ENCODE peak calls at places on chromosomes 1 and 21, in four cellular contexts. T is dorsolateral prefrontal cortex, A is foreskin fibroblast, U is A549. S is an unnamed sample.

GRCh38 chr1:54474500-54475235 is 68.5 kb upstream of the SSBP3 start:
- DNase-seq in U (no peak), T (no peak), A (no peak), S (no peak)

GRCh38 chr1:7268983-7269382 is 483.7 kb downstream of the CAMTA1 start:
- DNase-seq in T (no peak), U (no peak), A (no peak), S (no peak)

GRCh38 chr1:210783925-210784324 is 350.0 kb downstream of the KCNH1 start:
- DNase-seq in U (no peak), T (no peak), A (no peak), S (no peak)

GRCh38 chr1:29523531-29523930 is 287.2 kb downstream of the PTPRU start:
- DNase-seq in U (no peak), A (no peak), T (no peak), S (no peak)

GRCh38 chr1:51948491-51948915 is 42.0 kb downstream of the RAB3B start:
- DNase-seq in U (no peak), A (no peak), T (no peak), S (no peak)

GRCh38 chr1:214588963-214589597 is 13.9 kb upstream of the CENPF start:
- DNase-seq in U (no peak), T (no peak), A (no peak), S (peak; percentile 54)

GRCh38 chr1:58824753-58825389 is 41.0 kb upstream of the JUN start:
- DNase-seq in A (no peak), U (no peak), T (no peak), S (no peak)

GRCh38 chr1:14972107-14972506 is 181.4 kb upstream of the TMEM51 start:
- DNase-seq in A (no peak), U (no peak), T (no peak), S (no peak)

GRCh38 chr1:228891134-228892034 is 156.1 kb downstream of the RHOU start:
- DNase-seq in A (no peak), T (no peak), U (no peak), S (peak; percentile 67)

GRCh38 chr1:1137256-1138045 is 21.6 kb upstream of the C1orf159 start:
- DNase-seq in A (no peak), T (no peak), U (no peak), S (no peak)

GRCh38 chr1:195202271-195202670 is 1406.0 kb downstream of the KCNT2 start:
- DNase-seq in U (no peak), A (no peak), T (no peak), S (no peak)

GRCh38 chr1:162674018-162674608 is 41.8 kb downstream of the DDR2 start:
- DNase-seq in U (no peak), A (peak; percentile 60), T (no peak), S (peak; percentile 79)
- TF ChIP-seq CTCF in U (no peak), A (no peak), T (no peak), S (no peak)

DNA sequence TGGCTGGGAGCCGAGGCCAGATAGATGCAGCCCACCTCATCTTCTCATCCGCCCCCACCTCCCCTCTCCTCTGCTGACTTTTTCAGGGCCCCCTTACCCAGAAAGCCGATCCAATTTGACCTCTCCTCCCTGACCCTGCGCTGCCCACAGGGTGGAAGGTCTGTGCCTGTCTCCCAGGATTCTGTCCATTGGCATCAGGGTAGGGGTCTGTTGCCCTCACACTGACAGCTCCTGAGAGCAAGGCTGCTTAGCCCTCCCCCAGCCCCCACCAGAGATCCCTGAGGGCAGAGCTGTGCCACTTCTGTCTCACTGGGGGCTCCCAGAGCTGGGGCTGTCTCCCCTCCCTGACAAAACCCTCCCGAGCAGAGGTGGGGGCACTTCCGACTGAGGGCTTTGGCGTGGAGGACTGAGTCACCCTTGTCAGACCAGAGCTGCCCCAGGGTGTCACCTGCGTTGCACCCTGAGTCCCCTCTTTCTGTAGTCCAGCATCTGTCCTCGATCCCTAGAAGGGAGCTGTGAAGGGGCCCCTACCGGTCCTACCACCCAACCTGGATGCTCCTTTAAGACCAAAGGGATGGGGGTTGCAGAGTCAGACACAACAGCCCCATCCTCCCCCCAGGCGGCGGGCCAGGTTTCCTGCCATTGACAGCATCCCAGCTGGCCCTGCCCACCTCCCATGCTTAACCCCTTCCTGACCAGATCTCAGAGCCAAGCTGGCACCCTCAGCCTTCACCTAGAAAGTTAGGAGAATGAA is 2.4 kb upstream of the FAM110D start:
- DNase-seq in A (no peak), T (peak; percentile 39), U (peak; percentile 32), S (no peak)
- H3K4me3 ChIP-seq in A (no peak overlapping the region), T (peak overlapping the region; percentile 0), U (no peak overlapping the region), S (no peak overlapping the region)

DNA sequence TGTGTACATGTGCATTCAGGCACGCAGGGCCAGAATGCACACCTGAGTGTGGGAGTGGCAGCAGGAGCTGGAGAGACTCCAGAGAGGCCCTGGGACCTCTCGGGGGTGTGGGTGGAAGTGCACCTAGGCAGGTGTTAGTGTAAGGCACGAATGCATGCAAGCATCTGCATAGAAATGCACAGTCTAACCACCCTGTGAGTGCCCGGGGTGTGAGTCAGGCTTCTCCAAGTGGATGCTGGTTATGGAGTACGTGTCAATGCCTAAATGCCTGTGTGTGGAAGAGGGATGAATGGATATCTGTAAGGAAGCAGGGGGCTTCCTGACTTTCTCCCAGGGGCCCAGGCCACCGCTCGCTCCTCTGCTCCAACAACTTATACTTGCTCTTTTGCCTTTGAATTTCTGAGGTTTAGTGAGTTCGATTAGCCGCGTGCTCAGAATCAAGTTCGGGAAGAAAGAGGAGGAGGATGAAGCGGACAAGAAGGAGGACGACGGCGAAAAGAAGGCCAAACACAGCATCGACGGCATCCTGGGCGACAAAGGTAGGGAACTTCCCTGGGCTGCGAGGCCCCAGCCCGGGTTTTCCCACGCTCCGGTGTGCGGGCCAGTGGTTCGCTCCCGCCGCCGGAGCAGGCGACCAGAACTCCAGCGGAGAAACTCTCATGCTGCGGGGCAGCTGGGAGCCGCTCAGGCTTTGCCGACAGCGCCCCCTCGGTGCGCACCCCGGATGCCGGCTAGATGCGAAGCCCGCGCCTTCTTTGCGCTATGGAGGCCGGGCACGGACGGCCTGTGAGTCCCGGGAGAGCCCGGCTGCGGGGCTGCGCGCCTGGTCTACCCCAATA is 5.4 kb downstream of the PAX7 start:
- DNase-seq in T (no peak), U (no peak), A (no peak), S (peak; percentile 6)
- TF ChIP-seq CTCF in T (no peak), U (no peak), A (no peak), S (no peak)

GRCh38 chr1:204359474-204360255 is at the start of gene PLEKHA6:
- DNase-seq in T (peak; percentile 82), A (peak; percentile 24), U (no peak), S (peak; percentile 40)
- H3K4me3 ChIP-seq in T (peak within 1 kb of the TSS; percentile 69), A (peak within 1 kb of the TSS; percentile 24), U (no peak within 1 kb of the TSS), S (no peak within 1 kb of the TSS)

GRCh38 chr21:32173106-32173755 is 105.6 kb downstream of the MIS18A start:
- DNase-seq in T (no peak), A (no peak), U (no peak), S (no peak)
- TF ChIP-seq CTCF in T (no peak), A (no peak), U (no peak), S (no peak)

DNA sequence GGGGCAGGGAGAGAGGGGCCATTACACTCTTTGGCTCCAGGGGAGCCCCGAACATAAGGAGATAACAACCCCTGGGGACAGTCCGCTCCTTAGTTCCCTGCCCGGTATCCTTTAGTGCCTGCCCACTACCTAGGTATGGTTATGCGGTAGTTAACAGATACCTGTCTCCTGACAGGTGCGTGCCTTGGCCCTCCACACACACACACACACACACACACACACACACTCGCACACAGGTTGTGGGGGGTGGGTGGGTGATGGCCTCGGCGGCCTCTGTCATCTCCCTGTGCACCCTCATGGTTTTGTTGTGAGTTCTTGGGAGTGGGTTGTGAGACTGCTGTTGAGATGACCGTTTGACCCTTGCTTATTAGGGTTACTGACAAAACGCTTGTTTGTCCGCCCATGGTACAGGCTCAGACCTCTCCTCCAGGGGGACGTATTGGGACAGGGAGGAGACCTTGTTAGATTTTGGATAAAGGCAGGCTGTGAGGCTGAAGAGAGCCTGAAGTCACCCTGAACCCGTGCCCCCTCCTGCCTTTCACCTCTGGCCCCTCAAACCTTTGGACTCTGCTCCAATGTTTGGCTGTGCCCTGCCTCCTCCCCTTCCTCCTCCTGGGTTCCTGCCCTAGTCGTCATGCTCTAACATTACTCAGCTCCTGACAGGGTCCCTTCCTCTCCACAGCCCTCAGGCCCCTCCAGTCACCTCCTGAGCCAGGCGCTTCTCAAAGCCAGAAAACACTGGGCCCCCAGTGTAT is 976 bp downstream of the RASSF5 start:
- DNase-seq in U (no peak), A (no peak), T (no peak), S (no peak)
- H3K4me3 ChIP-seq in U (peak overlapping the region; percentile 55), A (peak overlapping the region; percentile 60), T (peak overlapping the region; percentile 65), S (peak overlapping the region; percentile 22)

GRCh38 chr1:36350659-36351171 is 27.3 kb upstream of the EVA1B start:
- DNase-seq in U (peak; percentile 60), A (peak; percentile 80), T (no peak), S (peak; percentile 73)

GRCh38 chr1:36349839-36350238 is 26.4 kb upstream of the EVA1B start:
- DNase-seq in A (no peak), T (no peak), U (no peak), S (peak; percentile 24)

GRCh38 chr1:36352910-36353878 is 29.7 kb upstream of the EVA1B start:
- DNase-seq in U (no peak), A (peak; percentile 75), T (no peak), S (peak; percentile 78)

GRCh38 chr1:36352141-36352909 is 28.9 kb upstream of the EVA1B start:
- DNase-seq in T (no peak), U (no peak), A (peak; percentile 50), S (peak; percentile 57)

GRCh38 chr1:36351222-36351977 is 28.0 kb upstream of the EVA1B start:
- DNase-seq in T (no peak), U (peak; percentile 61), A (peak; percentile 92), S (peak; percentile 87)
- TF ChIP-seq CTCF in T (no peak), U (no peak), A (no peak), S (peak; percentile 17)

GRCh38 chr1:24721533-24721932 is 23.7 kb upstream of the CLIC4 start:
- DNase-seq in A (no peak), U (no peak), T (no peak), S (no peak)
- H3K4me3 ChIP-seq in A (no peak overlapping the region), U (no peak overlapping the region), T (no peak overlapping the region), S (no peak overlapping the region)

GRCh38 chr1:164704954-164705353 is 146.0 kb downstream of the PBX1 start:
- DNase-seq in A (no peak), U (no peak), T (no peak), S (peak; percentile 25)
- TF ChIP-seq CTCF in A (no peak), U (no peak), T (no peak), S (peak; percentile 19)

S was measured in fibroblast of mammary gland.